ENCODE peak calls at places on chromosome 9, in four cellular contexts. O, P, U and J are unnamed samples.

GRCh38 chr9:129823163-129823933 is 588 bp downstream of the TOR1A start:
- DNase-seq in O (no peak), P (peak), U (peak), J (peak)

GRCh38 chr9:33431420-33431819 is 16.0 kb downstream of the AQP3 start:
- DNase-seq in O (no peak), P (no peak), U (no peak), J (no peak)

GRCh38 chr9:107190936-107191290 is 92.2 kb upstream of the RAD23B start:
- DNase-seq in O (no peak), P (no peak), U (no peak), J (no peak)

GRCh38 chr9:4741365-4742031 is 496 bp upstream of the AK3 start:
- DNase-seq in O (no peak), P (no peak), U (no peak), J (no peak)

GRCh38 chr9:117869287-117869686 is 165.1 kb downstream of the TLR4 start:
- DNase-seq in O (no peak), P (no peak), U (no peak), J (no peak)

GRCh38 chr9:135334953-135335460 is 144.6 kb upstream of the PPP1R26 start:
- DNase-seq in O (no peak), P (no peak), U (no peak), J (no peak)

GRCh38 chr9:76116913-76117312 is 226.4 kb downstream of the PCSK5 start:
- DNase-seq in O (no peak), P (no peak), U (no peak), J (no peak)

GRCh38 chr9:111926421-111926875 is 29.8 kb downstream of the UGCG start:
- DNase-seq in O (no peak), P (peak), U (peak), J (peak)

GRCh38 chr9:14692536-14692917 is 705 bp downstream of the ZDHHC21 start:
- DNase-seq in O (no peak), P (no peak), U (no peak), J (peak)

GRCh38 chr9:93468763-93469456 is 15.5 kb upstream of the FAM120AOS start:
- DNase-seq in O (no peak), P (peak), U (peak), J (no peak)

GRCh38 chr9:14014744-14015143 is 299.2 kb downstream of the NFIB start:
- DNase-seq in O (no peak), P (no peak), U (no peak), J (no peak)

GRCh38 chr9:131334568-131335105 is 45.1 kb downstream of the PLPP7 start:
- DNase-seq in O (peak), P (no peak), U (peak), J (no peak)

GRCh38 chr9:7996558-7996957 is 197.0 kb upstream of the DMAC1 start:
- DNase-seq in O (no peak), P (no peak), U (no peak), J (no peak)

GRCh38 chr9:136762915-136763648 is 1.2 kb downstream of the LCN15 start:
- DNase-seq in O (no peak), P (no peak), U (no peak), J (peak)

GRCh38 chr9:81526587-81526986 is 162.8 kb downstream of the TLE1 start:
- DNase-seq in O (peak), P (peak), U (peak), J (no peak)

GRCh38 chr9:26975728-26976707 is 19.8 kb downstream of the IFT74 start:
- DNase-seq in O (no peak), P (peak), U (peak), J (no peak)

GRCh38 chr9:117784996-117785395 is 80.8 kb downstream of the TLR4 start:
- DNase-seq in O (no peak), P (no peak), U (no peak), J (no peak)

GRCh38 chr9:2013688-2014087 is 1.5 kb upstream of the SMARCA2 start:
- DNase-seq in O (no peak), P (no peak), U (peak), J (no peak)

GRCh38 chr9:135887021-135887507 is 20.3 kb downstream of the CAMSAP1 start:
- DNase-seq in O (no peak), P (peak), U (peak), J (no peak)

GRCh38 chr9:98415782-98416181 is 160.3 kb upstream of the TBC1D2 start:
- DNase-seq in O (no peak), P (no peak), U (no peak), J (no peak)

GRCh38 chr9:134699343-134699740 is 57.7 kb downstream of the COL5A1 start:
- DNase-seq in O (no peak), P (peak), U (peak), J (no peak)

GRCh38 chr9:137631608-137632431 is 13.0 kb downstream of the EHMT1 start:
- DNase-seq in O (no peak), P (no peak), U (no peak), J (no peak)

GRCh38 chr9:127977877-127978647 is 2.7 kb downstream of the EEIG1 start:
- DNase-seq in O (peak), P (peak), U (peak), J (peak)
- TF ChIP-seq CTCF in O (peak), P (no peak), U (no peak), J (no peak)

DNA sequence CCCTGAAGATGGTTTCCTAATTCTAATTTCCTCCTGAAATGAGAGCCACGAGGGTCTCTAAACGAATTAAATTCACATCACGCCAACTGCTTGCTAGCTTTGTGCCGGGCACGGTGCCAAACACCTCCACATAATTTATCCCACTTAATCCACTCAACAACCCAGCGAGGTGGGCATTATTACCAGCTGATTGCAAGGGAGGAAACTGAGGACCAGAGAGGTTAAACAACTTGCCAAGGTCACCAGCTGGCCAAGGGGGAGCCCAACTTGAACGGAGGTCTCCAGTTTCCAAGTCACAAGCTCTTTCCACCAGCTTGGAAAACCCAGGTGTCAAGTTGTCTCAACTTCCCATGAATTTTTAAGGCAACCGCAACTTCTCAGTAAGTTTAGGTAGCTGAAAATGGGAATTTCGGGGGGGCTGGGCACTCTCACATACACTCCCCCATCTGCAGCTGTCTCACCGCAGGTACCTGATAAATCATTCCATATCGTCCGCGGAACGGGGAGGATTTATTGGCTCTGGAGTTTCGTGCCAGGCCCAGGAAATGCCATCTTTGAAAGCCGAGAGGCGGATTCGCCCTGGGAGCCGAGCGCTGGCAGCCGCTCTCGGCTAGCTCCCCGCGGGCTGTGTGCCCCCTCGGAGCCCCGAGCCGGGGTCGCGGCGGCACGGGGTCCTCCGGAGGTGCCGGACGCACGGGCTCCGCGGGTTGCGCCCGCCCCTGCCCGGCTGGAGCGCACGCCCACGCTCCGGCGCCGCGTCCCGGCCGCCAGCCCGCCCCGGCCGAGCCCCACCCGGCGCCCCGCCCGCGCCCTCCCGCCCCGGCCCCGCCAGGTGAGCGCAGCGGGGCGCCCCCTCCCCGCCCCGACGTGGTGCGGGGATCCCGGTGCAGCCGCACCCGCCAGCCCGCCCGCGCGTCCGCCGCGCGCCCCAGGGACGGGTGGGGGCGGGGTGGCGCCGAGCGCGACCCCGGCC is 628 bp downstream of the PTPN3 start:
- DNase-seq in O (no peak), P (no peak), U (no peak), J (no peak)
- H3K4me3 ChIP-seq in O (peak), P (peak), U (peak), J (no peak)

GRCh38 chr9:36345103-36345846 is 54.8 kb downstream of the RNF38 start:
- DNase-seq in O (no peak), P (no peak), U (no peak), J (no peak)
- TF ChIP-seq CTCF in O (peak), P (no peak), U (no peak), J (no peak)

DNA sequence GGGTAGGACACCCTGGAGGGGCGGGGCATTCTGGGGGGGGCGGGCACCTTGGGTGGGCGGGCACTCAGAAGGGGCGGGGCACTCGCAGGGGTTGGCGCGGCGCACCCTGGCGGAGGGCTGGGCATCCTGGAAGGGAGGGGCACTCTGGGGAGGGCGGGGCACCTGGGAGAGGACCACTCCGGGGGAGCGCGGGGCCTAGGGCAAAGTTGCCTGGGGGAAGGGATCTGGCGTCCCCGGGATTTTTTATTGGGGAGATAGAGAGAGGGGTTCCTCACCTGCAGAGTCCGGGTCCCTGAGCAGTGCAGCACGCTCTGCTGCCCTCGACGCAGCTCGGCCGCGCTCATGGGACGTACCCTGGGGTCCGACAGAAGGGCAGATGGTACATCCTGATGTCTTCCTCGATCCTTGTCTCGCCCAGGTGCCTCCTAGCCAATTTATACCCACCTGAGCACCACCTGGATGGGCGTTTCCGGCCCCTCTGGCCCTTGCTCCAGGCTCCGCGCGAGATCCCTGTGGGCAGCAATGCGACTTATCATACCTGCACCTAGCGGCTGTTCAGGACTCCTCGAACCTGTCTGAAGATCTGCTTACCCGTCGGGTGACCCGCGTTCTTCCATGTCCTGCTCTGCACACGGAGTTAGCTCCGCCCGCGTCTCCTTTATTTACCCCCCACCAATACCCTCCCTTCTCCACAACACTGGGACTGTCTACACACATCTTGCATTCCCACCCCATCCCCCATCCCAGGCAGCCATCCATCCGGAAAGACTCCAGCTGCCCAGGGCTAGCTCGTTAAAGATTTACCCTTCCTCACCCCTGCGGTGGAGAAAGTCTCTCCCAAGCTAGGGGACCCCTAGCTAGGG is at the start of gene KIF12:
- DNase-seq in O (no peak), P (no peak), U (no peak), J (no peak)
- H3K4me3 ChIP-seq in O (peak), P (peak), U (peak), J (no peak)

GRCh38 chr9:18138676-18139075 is 335.3 kb upstream of the ADAMTSL1 start:
- DNase-seq in O (no peak), P (no peak), U (no peak), J (no peak)

GRCh38 chr9:18137815-18138214 is 336.1 kb upstream of the ADAMTSL1 start:
- DNase-seq in O (no peak), P (no peak), U (no peak), J (no peak)

GRCh38 chr9:18146329-18146728 is 327.6 kb upstream of the ADAMTSL1 start:
- DNase-seq in O (no peak), P (no peak), U (no peak), J (no peak)

GRCh38 chr9:18141681-18142080 is 332.3 kb upstream of the ADAMTSL1 start:
- DNase-seq in O (no peak), P (no peak), U (no peak), J (no peak)

DNA sequence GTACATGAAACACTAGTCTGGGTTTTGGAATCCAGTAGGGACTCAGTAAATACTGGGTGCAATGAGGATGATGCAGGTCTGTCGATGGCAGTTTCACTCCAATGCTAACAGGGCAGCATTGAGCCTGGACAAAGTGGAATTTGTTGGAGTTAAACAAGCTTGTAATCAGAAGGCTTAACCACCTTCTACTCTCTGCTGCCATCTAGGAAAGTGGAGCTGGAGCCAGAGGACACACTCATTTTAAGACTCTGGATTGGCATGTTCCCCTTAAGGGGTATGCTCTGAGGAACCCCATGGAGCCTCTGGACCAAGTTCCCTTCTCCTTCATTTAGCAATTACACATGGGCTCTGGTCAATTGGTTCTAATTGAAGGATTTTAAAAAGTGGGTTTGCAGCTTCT is 331.0 kb upstream of the ADAMTSL1 start:
- DNase-seq in O (no peak), P (no peak), U (no peak), J (no peak)
- TF ChIP-seq CTCF in O (peak), P (peak), U (peak), J (no peak)

GRCh38 chr9:114383866-114384231 is 3.9 kb downstream of the AKNA start:
- DNase-seq in O (no peak), P (no peak), U (no peak), J (no peak)
- H3K4me3 ChIP-seq in O (no peak), P (no peak), U (no peak), J (peak)

GRCh38 chr9:128149001-128149701 is at the start of gene LCN2:
- DNase-seq in O (no peak), P (no peak), U (no peak), J (no peak)

GRCh38 chr9:128152133-128152780 is 3.0 kb downstream of the LCN2 start:
- DNase-seq in O (no peak), P (no peak), U (no peak), J (no peak)

GRCh38 chr9:128149951-128150593 is 819 bp downstream of the LCN2 start:
- DNase-seq in O (no peak), P (no peak), U (no peak), J (no peak)

GRCh38 chr9:128151343-128152132 is 2.3 kb downstream of the LCN2 start:
- DNase-seq in O (no peak), P (no peak), U (no peak), J (no peak)

DNA sequence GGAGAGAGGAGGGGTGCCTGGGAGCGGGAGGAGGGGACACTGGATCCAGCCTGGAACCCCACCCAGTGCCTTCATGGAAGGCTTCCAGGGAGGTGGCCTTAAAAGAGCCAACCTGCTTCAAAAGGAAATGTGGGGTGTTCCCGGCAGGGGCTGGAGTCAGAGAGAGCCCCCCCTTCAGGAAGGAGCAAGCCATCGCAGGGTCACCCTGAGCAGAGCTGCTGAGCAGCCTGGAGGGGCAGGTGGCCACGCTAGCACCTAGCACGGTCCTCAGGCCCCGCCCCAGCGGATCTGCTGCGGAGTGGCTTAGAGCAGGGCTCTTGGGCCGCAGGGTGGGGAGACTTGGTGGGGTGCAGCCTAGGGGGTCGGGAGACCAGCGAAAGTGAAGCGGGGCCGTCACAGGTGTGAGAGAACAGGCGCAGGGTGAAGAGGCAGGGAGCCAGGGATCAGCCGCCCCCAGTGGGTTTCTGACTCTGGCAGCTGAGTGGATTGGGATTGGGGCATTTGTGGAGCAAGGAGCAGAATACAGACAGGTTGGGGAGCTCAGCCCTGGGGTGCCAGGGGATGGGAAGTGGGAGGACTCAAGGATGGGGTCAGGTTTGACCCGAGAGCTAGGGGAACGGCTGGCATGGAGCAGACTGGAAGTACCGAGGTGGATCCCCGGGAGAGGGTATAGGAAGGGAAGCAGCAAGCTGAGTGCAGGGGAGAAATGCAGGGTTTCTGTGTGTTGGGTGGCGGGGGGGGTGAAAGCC is 1.5 kb downstream of the LCN2 start:
- DNase-seq in O (no peak), P (no peak), U (no peak), J (peak)
- TF ChIP-seq CTCF in O (peak), P (peak), U (peak), J (peak)

GRCh38 chr9:126151031-126151670 is 175.5 kb upstream of the MVB12B start:
- DNase-seq in O (no peak), P (no peak), U (no peak), J (no peak)
- H3K4me3 ChIP-seq in O (no peak), P (no peak), U (no peak), J (no peak)

GRCh38 chr9:84424945-84425344 is 84.4 kb upstream of the SLC28A3 start:
- DNase-seq in O (no peak), P (no peak), U (no peak), J (no peak)

GRCh38 chr9:84419203-84419602 is 78.6 kb upstream of the SLC28A3 start:
- DNase-seq in O (no peak), P (no peak), U (no peak), J (no peak)
- TF ChIP-seq CTCF in O (no peak), P (no peak), U (peak), J (no peak)

GRCh38 chr9:90326219-90326618 is 316.4 kb downstream of the DIRAS2 start:
- DNase-seq in O (no peak), P (peak), U (peak), J (no peak)
- H3K4me3 ChIP-seq in O (no peak), P (no peak), U (no peak), J (no peak)